ENCODE peak calls at places on chromosomes 4 and X, in five cellular contexts. One of them, this sample, is unnamed.

GRCh38 chr4:3827616-3828492 is 61.7 kb downstream of the ADRA2C start:
- DNase-seq in tibial artery: peak
- DNase-seq in AG10803: peak
- DNase-seq in lower lobe of right lung: peak
- DNase-seq in brain microvascular endothelial cell: no peak
- DNase-seq in this sample: no peak

GRCh38 chr4:78938474-78938867 is 767 bp downstream of the PAQR3 start:
- DNase-seq in brain microvascular endothelial cell: no peak
- DNase-seq in AG10803: peak
- DNase-seq in tibial artery: no peak
- DNase-seq in lower lobe of right lung: no peak
- DNase-seq in this sample: no peak

GRCh38 chr4:2416564-2417195 is 1.8 kb downstream of the ZFYVE28 start:
- DNase-seq in tibial artery: no peak
- DNase-seq in lower lobe of right lung: peak
- DNase-seq in AG10803: peak
- DNase-seq in brain microvascular endothelial cell: no peak
- DNase-seq in this sample: no peak

GRCh38 chr4:61397174-61397573 is 197.0 kb downstream of the ADGRL3 start:
- DNase-seq in brain microvascular endothelial cell: no peak
- DNase-seq in lower lobe of right lung: no peak
- DNase-seq in AG10803: no peak
- DNase-seq in tibial artery: no peak
- DNase-seq in this sample: no peak

GRCh38 chrX:48521353-48522243 is at the start of gene EBP:
- DNase-seq in AG10803: peak
- DNase-seq in lower lobe of right lung: peak
- DNase-seq in tibial artery: peak
- DNase-seq in brain microvascular endothelial cell: peak
- DNase-seq in this sample: peak

GRCh38 chr4:56728512-56728911 is 47.4 kb upstream of the HOPX start:
- DNase-seq in lower lobe of right lung: peak
- DNase-seq in brain microvascular endothelial cell: peak
- DNase-seq in AG10803: peak
- DNase-seq in tibial artery: peak
- DNase-seq in this sample: peak

GRCh38 chr4:186659936-186660335 is 63.7 kb downstream of the FAT1 start:
- DNase-seq in lower lobe of right lung: no peak
- DNase-seq in AG10803: no peak
- DNase-seq in brain microvascular endothelial cell: no peak
- DNase-seq in tibial artery: no peak
- DNase-seq in this sample: no peak

GRCh38 chr4:98314791-98315565 is 53.8 kb downstream of the RAP1GDS1 start:
- DNase-seq in lower lobe of right lung: no peak
- DNase-seq in brain microvascular endothelial cell: peak
- DNase-seq in tibial artery: no peak
- DNase-seq in AG10803: peak
- DNase-seq in this sample: no peak

GRCh38 chrX:3346436-3347329 is at the start of gene MXRA5:
- DNase-seq in lower lobe of right lung: no peak
- DNase-seq in brain microvascular endothelial cell: no peak
- DNase-seq in tibial artery: no peak
- DNase-seq in AG10803: peak
- DNase-seq in this sample: peak

GRCh38 chrX:14616876-14617275 is 87.5 kb downstream of the GLRA2 start:
- DNase-seq in tibial artery: no peak
- DNase-seq in AG10803: peak
- DNase-seq in lower lobe of right lung: no peak
- DNase-seq in brain microvascular endothelial cell: peak
- DNase-seq in this sample: peak

DNA sequence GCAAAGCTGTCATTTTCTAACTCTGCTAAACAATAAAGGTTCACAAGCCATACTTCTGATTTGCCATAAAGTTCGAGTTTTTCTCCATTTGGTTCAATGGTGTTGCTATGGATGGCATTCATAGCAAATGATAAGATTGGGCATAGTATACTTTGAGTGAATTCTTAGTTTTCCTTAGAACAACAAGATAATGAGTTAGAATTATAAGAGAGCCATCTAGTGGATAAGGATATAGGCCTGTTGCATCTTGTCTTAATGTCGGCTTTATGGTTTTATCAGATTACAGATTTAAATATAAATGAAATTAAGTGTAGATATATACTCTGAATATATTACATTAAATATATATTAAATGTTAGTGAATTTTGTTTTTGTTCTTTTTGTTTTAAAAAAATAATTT is 644.6 kb downstream of the IL1RAPL1 start:
- DNase-seq in AG10803: no peak
- DNase-seq in brain microvascular endothelial cell: no peak
- DNase-seq in tibial artery: no peak
- DNase-seq in lower lobe of right lung: no peak
- DNase-seq in this sample: no peak
- TF ChIP-seq CTCF in AG10803: peak
- TF ChIP-seq CTCF in brain microvascular endothelial cell: peak
- TF ChIP-seq CTCF in tibial artery: no peak
- TF ChIP-seq CTCF in lower lobe of right lung: no peak
- TF ChIP-seq CTCF in this sample: no peak

GRCh38 chrX:131735127-131735526 is 191.3 kb downstream of the OR13H1 start:
- DNase-seq in brain microvascular endothelial cell: no peak
- DNase-seq in tibial artery: no peak
- DNase-seq in lower lobe of right lung: no peak
- DNase-seq in AG10803: no peak
- DNase-seq in this sample: no peak
- H3K4me3 ChIP-seq in brain microvascular endothelial cell: peak
- H3K4me3 ChIP-seq in tibial artery: no peak
- H3K4me3 ChIP-seq in lower lobe of right lung: no peak
- H3K4me3 ChIP-seq in AG10803: no peak
- H3K4me3 ChIP-seq in this sample: peak

GRCh38 chrX:40922307-40922706 is 162.9 kb upstream of the USP9X start:
- DNase-seq in AG10803: peak
- DNase-seq in brain microvascular endothelial cell: peak
- DNase-seq in tibial artery: no peak
- DNase-seq in lower lobe of right lung: no peak
- DNase-seq in this sample: no peak
- TF ChIP-seq CTCF in AG10803: peak
- TF ChIP-seq CTCF in brain microvascular endothelial cell: peak
- TF ChIP-seq CTCF in tibial artery: no peak
- TF ChIP-seq CTCF in lower lobe of right lung: peak
- TF ChIP-seq CTCF in this sample: peak

GRCh38 chrX:104141087-104141760 is 15.6 kb downstream of the SLC25A53 start:
- DNase-seq in brain microvascular endothelial cell: no peak
- DNase-seq in tibial artery: no peak
- DNase-seq in AG10803: no peak
- DNase-seq in lower lobe of right lung: no peak
- DNase-seq in this sample: no peak

GRCh38 chrX:104134583-104135261 is 22.1 kb downstream of the SLC25A53 start:
- DNase-seq in tibial artery: no peak
- DNase-seq in AG10803: no peak
- DNase-seq in brain microvascular endothelial cell: no peak
- DNase-seq in lower lobe of right lung: no peak
- DNase-seq in this sample: no peak

GRCh38 chrX:104135677-104136076 is 21.1 kb downstream of the SLC25A53 start:
- DNase-seq in lower lobe of right lung: no peak
- DNase-seq in tibial artery: no peak
- DNase-seq in brain microvascular endothelial cell: no peak
- DNase-seq in AG10803: peak
- DNase-seq in this sample: no peak

GRCh38 chrX:104137496-104137895 is 19.3 kb downstream of the SLC25A53 start:
- DNase-seq in tibial artery: no peak
- DNase-seq in brain microvascular endothelial cell: peak
- DNase-seq in lower lobe of right lung: no peak
- DNase-seq in AG10803: peak
- DNase-seq in this sample: no peak

GRCh38 chrX:104136241-104137019 is 20.4 kb downstream of the SLC25A53 start:
- DNase-seq in lower lobe of right lung: no peak
- DNase-seq in brain microvascular endothelial cell: peak
- DNase-seq in tibial artery: peak
- DNase-seq in AG10803: peak
- DNase-seq in this sample: peak
- H3K4me3 ChIP-seq in lower lobe of right lung: peak
- H3K4me3 ChIP-seq in brain microvascular endothelial cell: peak
- H3K4me3 ChIP-seq in tibial artery: peak
- H3K4me3 ChIP-seq in AG10803: peak
- H3K4me3 ChIP-seq in this sample: peak

GRCh38 chr4:149911371-149911770 is 95.7 kb upstream of the IQCM start:
- DNase-seq in brain microvascular endothelial cell: no peak
- DNase-seq in lower lobe of right lung: no peak
- DNase-seq in tibial artery: no peak
- DNase-seq in AG10803: no peak
- DNase-seq in this sample: no peak

GRCh38 chr4:149910177-149910576 is 94.5 kb upstream of the IQCM start:
- DNase-seq in AG10803: peak
- DNase-seq in tibial artery: no peak
- DNase-seq in brain microvascular endothelial cell: no peak
- DNase-seq in lower lobe of right lung: no peak
- DNase-seq in this sample: no peak

GRCh38 chr4:149914101-149914500 is 98.5 kb upstream of the IQCM start:
- DNase-seq in tibial artery: no peak
- DNase-seq in brain microvascular endothelial cell: no peak
- DNase-seq in AG10803: no peak
- DNase-seq in lower lobe of right lung: no peak
- DNase-seq in this sample: no peak

GRCh38 chr4:149910604-149911367 is 95.1 kb upstream of the IQCM start:
- DNase-seq in lower lobe of right lung: no peak
- DNase-seq in tibial artery: no peak
- DNase-seq in brain microvascular endothelial cell: no peak
- DNase-seq in AG10803: no peak
- DNase-seq in this sample: no peak

DNA sequence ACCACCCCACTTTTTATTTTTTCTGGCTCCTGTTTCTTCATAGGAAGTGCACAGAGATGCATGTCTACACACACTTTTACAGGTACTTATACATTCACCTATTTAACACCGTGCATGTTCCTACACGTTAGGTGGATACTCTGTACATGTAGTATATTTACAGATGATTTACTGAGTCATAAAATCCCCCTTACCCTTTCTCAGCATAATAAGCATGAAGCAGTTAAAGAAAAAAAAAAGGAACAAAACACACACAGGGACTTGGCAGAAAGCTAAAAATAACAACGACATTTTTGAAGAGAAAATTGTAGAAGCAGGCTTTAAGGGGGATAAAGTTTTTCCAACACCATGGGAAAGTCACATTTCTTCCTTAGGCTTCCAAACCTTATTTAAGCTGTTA is 96.4 kb upstream of the IQCM start:
- DNase-seq in lower lobe of right lung: no peak
- DNase-seq in tibial artery: no peak
- DNase-seq in brain microvascular endothelial cell: no peak
- DNase-seq in AG10803: no peak
- DNase-seq in this sample: no peak
- TF ChIP-seq CTCF in lower lobe of right lung: no peak
- TF ChIP-seq CTCF in tibial artery: no peak
- TF ChIP-seq CTCF in brain microvascular endothelial cell: no peak
- TF ChIP-seq CTCF in AG10803: no peak
- TF ChIP-seq CTCF in this sample: no peak

DNA sequence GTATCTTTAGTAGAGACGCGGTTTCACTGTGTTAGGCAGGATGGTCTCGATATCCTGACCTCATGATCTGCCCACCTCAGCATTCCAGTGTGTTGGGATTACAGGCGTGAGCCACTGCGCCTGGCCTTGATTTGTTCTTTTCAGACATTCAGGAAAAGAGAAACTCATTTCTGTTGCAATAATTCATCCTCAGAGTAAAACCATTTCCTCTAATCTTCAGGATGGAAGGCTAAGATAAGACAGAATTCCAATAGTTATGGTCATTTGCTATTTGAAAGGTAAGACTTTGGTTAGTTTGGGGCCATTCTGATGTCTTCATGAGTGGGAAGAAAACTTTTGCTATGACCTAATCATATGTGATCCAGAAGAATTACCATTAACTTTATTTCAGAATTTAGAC is 83.0 kb downstream of the LRP2BP start:
- DNase-seq in tibial artery: no peak
- DNase-seq in lower lobe of right lung: no peak
- DNase-seq in AG10803: no peak
- DNase-seq in brain microvascular endothelial cell: peak
- DNase-seq in this sample: no peak
- H3K4me3 ChIP-seq in tibial artery: no peak
- H3K4me3 ChIP-seq in lower lobe of right lung: no peak
- H3K4me3 ChIP-seq in AG10803: no peak
- H3K4me3 ChIP-seq in brain microvascular endothelial cell: no peak
- H3K4me3 ChIP-seq in this sample: no peak

GRCh38 chrX:77901506-77901905 is 2.2 kb downstream of the COX7B start:
- DNase-seq in brain microvascular endothelial cell: no peak
- DNase-seq in AG10803: no peak
- DNase-seq in lower lobe of right lung: no peak
- DNase-seq in tibial artery: no peak
- DNase-seq in this sample: no peak
- TF ChIP-seq CTCF in brain microvascular endothelial cell: no peak
- TF ChIP-seq CTCF in AG10803: no peak
- TF ChIP-seq CTCF in lower lobe of right lung: no peak
- TF ChIP-seq CTCF in tibial artery: no peak
- TF ChIP-seq CTCF in this sample: no peak